ENCODE peak calls at places on chromosome 2, in ten cellular contexts. U is GM20000; F is nucleus accumbens; Z is AG09309; B is stimulated activated CD4-positive, alpha-beta T cell treated with anti-CD3 and anti-CD28 coated beads, TNF-alpha, amount 100 ng/mL, for 48 hours; X is fibroblast of pulmonary artery; P is Ammon's horn; E is ovary; T is NCI-H774; C is DMS153. J is an unnamed sample.

GRCh38 chr2:28929581-28929980 is 35.1 kb downstream of the WDR43 start:
- DNase-seq in U (no peak), Z (no peak), P (no peak), X (no peak), E (no peak), B (no peak), C (no peak), F (no peak), T (no peak), J (no peak)

GRCh38 chr2:86055314-86055713 is 50.4 kb downstream of the POLR1A start:
- DNase-seq in X (no peak), P (no peak), F (no peak), E (no peak), Z (no peak), U (no peak), C (no peak), T (no peak), B (no peak), J (no peak)

GRCh38 chr2:219245899-219246230 is 586 bp downstream of the STK16 start:
- DNase-seq in B (no peak), P (no peak), X (no peak), U (no peak), F (no peak), T (no peak), C (no peak), Z (no peak), E (no peak), J (no peak)

GRCh38 chr2:199395311-199395710 is 62.4 kb downstream of the SATB2 start:
- DNase-seq in X (peak; percentile 10), T (no peak), F (no peak), U (no peak), Z (no peak), C (no peak), E (no peak), B (no peak), P (no peak), J (no peak)

GRCh38 chr2:39595116-39595515 is 70.6 kb upstream of the TMEM178A start:
- DNase-seq in Z (no peak), P (no peak), U (no peak), F (no peak), T (no peak), X (no peak), B (no peak), E (no peak), C (no peak), J (no peak)

GRCh38 chr2:121260370-121261154 is 24.4 kb downstream of the TFCP2L1 start:
- DNase-seq in Z (no peak), F (no peak), U (no peak), T (peak; percentile 78), B (no peak), E (no peak), P (no peak), C (peak; percentile 83), X (no peak), J (no peak)

GRCh38 chr2:54704688-54705605 is 18.5 kb upstream of the EML6 start:
- DNase-seq in X (peak; percentile 85), Z (no peak), B (no peak), F (no peak), U (peak; percentile 66), T (peak; percentile 15), E (no peak), P (peak; percentile 82), C (peak; percentile 33), J (peak; percentile 58)

GRCh38 chr2:128422571-128422970 is 103.9 kb upstream of the HS6ST1 start:
- DNase-seq in C (no peak), T (no peak), F (no peak), E (no peak), X (peak; percentile 79), P (no peak), B (no peak), U (no peak), Z (peak; percentile 95), J (peak; percentile 81)

GRCh38 chr2:159084395-159085370 is 116.2 kb downstream of the TANC1 start:
- DNase-seq in F (no peak), B (no peak), C (no peak), U (no peak), Z (no peak), X (peak; percentile 66), T (no peak), E (no peak), P (peak; percentile 44), J (no peak)